ENCODE peak calls at places on chromosomes 16 and 17, in six cellular contexts. J is stimulated activated CD4-positive, alpha-beta T cell treated with anti-CD3 and anti-CD28 coated beads, Interleukin-1b, Interleukin-23, amount 100 ng/mL, for 24 hours; T is activated CD8-positive, alpha-beta memory T cell treated with anti-CD3 and anti-CD28 coated beads, Interleukin-2, amount 50 U/mL, for 4 hours; Z is T-cell; V is activated B cell treated with CpG ODN at 0.5 μM for 24 hours; W is iPS-NIHi11. R is an unnamed sample.

GRCh38 chr16:57501492-57501891 is 15.2 kb upstream of the DOK4 start:
- DNase-seq in Z (no peak), V (no peak), T (no peak), W (no peak), J (no peak), R (no peak)

GRCh38 chr16:2237552-2238395 is 1.5 kb downstream of the DNASE1L2 start:
- DNase-seq in V (no peak), Z (no peak), J (no peak), W (peak), T (no peak), R (peak)

GRCh38 chr16:58269526-58269925 is 25.3 kb downstream of the PRSS54 start:
- DNase-seq in W (no peak), Z (no peak), J (no peak), V (no peak), T (no peak), R (no peak)

GRCh38 chr17:38703742-38704644 is 1.1 kb upstream of the MLLT6 start:
- DNase-seq in Z (peak), T (peak), J (peak), V (peak), W (peak), R (peak)

GRCh38 chr16:1545044-1545736 is 11.7 kb downstream of the TMEM204 start:
- DNase-seq in J (no peak), V (no peak), Z (no peak), T (no peak), W (no peak), R (no peak)

GRCh38 chr17:246226-246625 is 64.8 kb upstream of the DOC2B start:
- DNase-seq in W (no peak), T (peak), Z (no peak), V (no peak), J (no peak), R (peak)

GRCh38 chr17:75013077-75013391 is 564 bp downstream of the MRPL58 start:
- DNase-seq in T (no peak), V (no peak), W (no peak), J (no peak), Z (no peak), R (no peak)

GRCh38 chr17:7944321-7944720 is 12.3 kb downstream of the CNTROB start:
- DNase-seq in Z (no peak), V (no peak), W (no peak), T (no peak), J (no peak), R (no peak)

GRCh38 chr16:69397821-69398521 is 12.2 kb upstream of the TERF2 start:
- DNase-seq in V (no peak), T (no peak), Z (no peak), J (no peak), W (peak), R (peak)

GRCh38 chr17:44863254-44863918 is 15.7 kb downstream of the HIGD1B start:
- DNase-seq in V (no peak), Z (no peak), T (no peak), W (no peak), J (no peak), R (no peak)

GRCh38 chr16:22739077-22739476 is 74.9 kb upstream of the HS3ST2 start:
- DNase-seq in W (no peak), T (no peak), Z (no peak), J (no peak), V (no peak), R (no peak)

GRCh38 chr16:81158964-81159363 is 62.8 kb upstream of the GCSH start:
- DNase-seq in V (no peak), T (no peak), J (no peak), W (no peak), Z (no peak), R (no peak)

GRCh38 chr16:5015351-5015750 is 18.4 kb downstream of the NAGPA start:
- DNase-seq in J (no peak), T (no peak), V (no peak), Z (no peak), W (peak), R (no peak)

GRCh38 chr16:79430129-79430789 is 170.3 kb downstream of the MAF start:
- DNase-seq in Z (no peak), J (no peak), T (no peak), V (no peak), W (no peak), R (no peak)

R was measured in WTC11.